ENCODE peak calls at places on chromosomes 5 and 9, in six cellular contexts. P is right atrium auricular region, K is fibroblast of mammary gland, J is A549, H is cardiac fibroblast, F is pancreas. T is an unnamed sample.

GRCh38 chr5:83711982-83712601 is 8.6 kb downstream of the HAPLN1 start:
- DNase-seq in K (peak), P (no peak), J (peak), H (peak), F (no peak), T (no peak)

GRCh38 chr9:107733530-107733907 is 243.9 kb upstream of the KLF4 start:
- DNase-seq in J (no peak), F (no peak), K (peak), P (peak), H (peak), T (no peak)

GRCh38 chr9:88682431-88682831 is 147.5 kb downstream of the NXNL2 start:
- DNase-seq in P (no peak), K (peak), F (no peak), J (no peak), H (no peak), T (no peak)

GRCh38 chr5:113489299-113489698 is 1.0 kb upstream of the MCC start:
- DNase-seq in K (peak), H (peak), F (no peak), P (peak), J (peak), T (no peak)

GRCh38 chr5:120140510-120140909 is 323.6 kb upstream of the PRR16 start:
- DNase-seq in H (no peak), P (no peak), F (no peak), K (no peak), J (no peak), T (no peak)

GRCh38 chr5:109812698-109813097 is 123.0 kb downstream of the MAN2A1 start:
- DNase-seq in F (no peak), J (no peak), P (no peak), H (no peak), K (no peak), T (no peak)

GRCh38 chr5:65790371-65791163 is 68.6 kb downstream of the NLN start:
- DNase-seq in J (no peak), F (no peak), H (no peak), P (no peak), K (no peak), T (no peak)

GRCh38 chr9:94846739-94847138 is 120.2 kb downstream of the AOPEP start:
- DNase-seq in P (no peak), J (no peak), K (no peak), H (no peak), F (no peak), T (no peak)

GRCh38 chr5:1666812-1667588 is 132.6 kb downstream of the MRPL36 start:
- DNase-seq in H (no peak), K (peak), P (peak), J (peak), F (peak), T (no peak)

GRCh38 chr5:52853573-52854163 is 66.0 kb downstream of the ITGA1 start:
- DNase-seq in F (no peak), K (no peak), J (no peak), H (no peak), P (no peak), T (no peak)

GRCh38 chr5:169637085-169637855 is at the start of gene DOCK2:
- DNase-seq in K (no peak), H (no peak), J (no peak), F (peak), P (no peak), T (peak)

GRCh38 chr5:39100851-39101396 is 26.7 kb upstream of the RICTOR start:
- DNase-seq in J (peak), H (peak), F (no peak), P (no peak), K (peak), T (no peak)

GRCh38 chr5:171957591-171958251 is 48.7 kb downstream of the FBXW11 start:
- DNase-seq in K (no peak), J (no peak), P (no peak), F (no peak), H (no peak), T (no peak)

GRCh38 chr5:30620481-30621085 is 572.9 kb upstream of the CDH6 start:
- DNase-seq in K (no peak), F (no peak), P (no peak), H (no peak), J (no peak), T (no peak)

GRCh38 chr9:114433086-114433485 is 45.3 kb upstream of the AKNA start:
- DNase-seq in J (no peak), F (no peak), H (no peak), P (no peak), K (no peak), T (no peak)

GRCh38 chr9:70439991-70440706 is 25.7 kb upstream of the KLF9 start:
- DNase-seq in K (peak), P (no peak), J (peak), F (no peak), H (peak), T (no peak)

GRCh38 chr5:153209016-153209415 is 281.5 kb upstream of the GRIA1 start:
- DNase-seq in J (no peak), P (no peak), H (peak), F (no peak), K (peak), T (no peak)

GRCh38 chr5:176754376-176754942 is 55.9 kb upstream of the UNC5A start:
- DNase-seq in H (peak), J (no peak), K (peak), F (no peak), P (no peak), T (no peak)

GRCh38 chr5:126003309-126003708 is 419.9 kb upstream of the GRAMD2B start:
- DNase-seq in J (no peak), F (no peak), P (no peak), H (peak), K (peak), T (no peak)

GRCh38 chr5:135167634-135168033 is 133.6 kb upstream of the PITX1 start:
- DNase-seq in K (no peak), J (no peak), H (no peak), F (no peak), P (peak), T (no peak)

GRCh38 chr5:38468978-38469706 is 87.3 kb downstream of the LIFR start:
- DNase-seq in J (no peak), P (no peak), F (no peak), K (peak), H (peak), T (no peak)

GRCh38 chr5:73897886-73898285 is 271.9 kb downstream of the ARHGEF28 start:
- DNase-seq in J (no peak), F (no peak), H (peak), K (no peak), P (no peak), T (no peak)

GRCh38 chr5:27266184-27266583 is 227.8 kb upstream of the CDH9 start:
- DNase-seq in H (no peak), P (no peak), F (no peak), K (no peak), J (no peak), T (no peak)

GRCh38 chr5:91140657-91141056 is 242.5 kb downstream of the ARRDC3 start:
- DNase-seq in J (no peak), H (no peak), P (no peak), F (no peak), K (no peak), T (no peak)

GRCh38 chr5:97077246-97077645 is 65.2 kb downstream of the LIX1 start:
- DNase-seq in H (no peak), F (no peak), K (no peak), J (no peak), P (no peak), T (no peak)

GRCh38 chr5:141654298-141654697 is 3.1 kb upstream of the FCHSD1 start:
- DNase-seq in F (no peak), P (no peak), K (peak), H (peak), J (no peak), T (no peak)

GRCh38 chr5:170150713-170151104 is 45.0 kb downstream of the FOXI1 start:
- DNase-seq in F (no peak), J (no peak), K (no peak), P (no peak), H (no peak), T (no peak)

GRCh38 chr9:110152704-110153374 is 55.1 kb downstream of the C9orf152 start:
- DNase-seq in K (peak), H (peak), P (no peak), F (no peak), J (peak), T (no peak)

GRCh38 chr5:65247594-65247993 is 234.1 kb downstream of the ADAMTS6 start:
- DNase-seq in P (no peak), J (no peak), H (no peak), K (no peak), F (no peak), T (no peak)

GRCh38 chr5:37839441-37840035 is 303 bp downstream of the GDNF start:
- DNase-seq in P (no peak), J (peak), F (peak), K (peak), H (peak), T (no peak)

GRCh38 chr5:14706615-14707021 is 42.1 kb downstream of the OTULIN start:
- DNase-seq in F (no peak), P (no peak), K (peak), J (no peak), H (peak), T (no peak)

GRCh38 chr5:132459031-132459982 is 31.3 kb downstream of the IRF1 start:
- DNase-seq in K (peak), P (no peak), F (no peak), J (no peak), H (peak), T (no peak)

GRCh38 chr9:106019017-106019692 is 324.8 kb downstream of the TMEM38B start:
- DNase-seq in H (no peak), J (no peak), K (no peak), F (no peak), P (no peak), T (no peak)

GRCh38 chr5:110803467-110804326 is 64.9 kb downstream of the SLC25A46 start:
- DNase-seq in K (no peak), J (no peak), H (no peak), P (no peak), F (no peak), T (no peak)

GRCh38 chr5:117590944-117591343 is 1016.3 kb upstream of the SEMA6A start:
- DNase-seq in K (no peak), H (peak), P (no peak), J (no peak), F (no peak), T (no peak)

GRCh38 chr5:12330381-12330780 is 426.1 kb upstream of the CTNND2 start:
- DNase-seq in H (no peak), P (no peak), F (no peak), K (no peak), J (no peak), T (no peak)

GRCh38 chr5:79297661-79298060 is 61.7 kb downstream of the JMY start:
- DNase-seq in P (no peak), F (no peak), H (peak), J (no peak), K (no peak), T (no peak)

GRCh38 chr5:136242136-136242535 is 49.2 kb upstream of the SMIM32 start:
- DNase-seq in K (no peak), F (no peak), J (no peak), H (no peak), P (no peak), T (no peak)

GRCh38 chr5:55227738-55228430 is 769 bp upstream of the MCIDAS start:
- DNase-seq in P (no peak), K (no peak), F (no peak), H (no peak), J (no peak), T (no peak)

GRCh38 chr5:55225346-55225745 is 1.8 kb downstream of the MCIDAS start:
- DNase-seq in H (no peak), J (no peak), F (no peak), P (no peak), K (no peak), T (no peak)

GRCh38 chr5:55230086-55230629 is 3.0 kb upstream of the MCIDAS start:
- DNase-seq in H (no peak), K (no peak), J (no peak), P (no peak), F (no peak), T (no peak)

GRCh38 chr5:55226027-55226933 is 835 bp downstream of the MCIDAS start:
- DNase-seq in K (peak), H (peak), P (no peak), F (peak), J (peak), T (peak)

GRCh38 chr5:55226934-55227737 is at the start of gene MCIDAS:
- DNase-seq in J (peak), P (no peak), K (peak), F (peak), H (peak), T (peak)
- TF ChIP-seq CTCF in J (peak), P (no peak), K (no peak), F (peak), H (no peak), T (no peak)

GRCh38 chr5:144139586-144139985 is 30.9 kb downstream of the YIPF5 start:
- DNase-seq in J (peak), H (peak), K (peak), F (no peak), P (no peak), T (no peak)
- TF ChIP-seq CTCF in J (no peak), H (peak), K (peak), F (no peak), P (peak), T (no peak)

DNA sequence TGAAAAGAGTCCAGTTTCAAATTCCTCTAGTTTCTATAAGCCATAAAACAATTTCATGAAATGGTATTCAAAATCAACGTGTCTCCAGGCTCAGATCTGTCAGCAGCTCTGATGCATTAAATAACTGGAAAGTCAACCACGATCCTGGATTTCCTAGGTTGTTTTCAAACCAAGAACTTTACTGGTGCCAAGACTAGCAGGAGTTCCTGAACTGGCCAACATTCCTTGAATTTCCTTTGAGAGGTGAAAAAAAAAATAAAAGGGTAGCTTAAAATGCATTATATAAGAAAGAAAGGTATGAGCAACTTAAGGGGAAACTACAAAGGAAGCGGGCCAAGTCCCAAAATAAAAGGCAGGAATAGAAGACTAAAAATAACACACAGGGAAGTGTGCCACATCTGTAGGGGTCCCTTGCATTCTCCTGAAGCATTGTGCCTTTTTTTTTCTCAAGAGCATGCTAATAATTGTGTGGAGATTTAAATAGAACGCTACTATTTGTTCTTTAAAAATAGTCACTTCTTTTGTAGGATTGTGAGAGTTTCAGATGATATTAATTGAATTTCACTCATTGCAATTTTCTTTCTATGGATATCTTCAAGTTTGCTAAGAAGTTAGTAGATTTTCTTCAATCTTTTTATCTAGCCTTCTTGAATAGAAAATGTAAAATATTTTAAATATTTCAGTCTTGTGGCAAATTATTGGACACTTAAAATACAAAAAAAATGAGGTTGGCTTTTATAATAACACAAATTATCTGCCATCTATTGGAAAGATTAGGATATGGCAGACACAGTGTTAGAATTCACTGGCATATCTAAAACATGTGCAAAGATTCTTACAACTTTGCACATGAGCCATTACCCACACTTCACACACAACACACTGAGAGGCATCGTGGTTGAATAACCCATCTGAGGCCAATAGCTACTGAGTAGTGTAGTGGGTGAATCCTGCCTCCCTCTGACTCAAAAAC is 15.3 kb downstream of the ESM1 start:
- DNase-seq in F (no peak), J (no peak), K (no peak), P (no peak), H (no peak), T (no peak)
- TF ChIP-seq CTCF in F (no peak), J (no peak), K (peak), P (no peak), H (no peak), T (no peak)

GRCh38 chr9:4922101-4922500 is 63.0 kb upstream of the JAK2 start:
- DNase-seq in J (no peak), P (no peak), F (no peak), H (no peak), K (no peak), T (no peak)

GRCh38 chr9:4926239-4926638 is 58.8 kb upstream of the JAK2 start:
- DNase-seq in P (no peak), H (no peak), J (no peak), F (no peak), K (no peak), T (no peak)

GRCh38 chr9:4922730-4923129 is 62.3 kb upstream of the JAK2 start:
- DNase-seq in F (no peak), P (no peak), K (no peak), H (no peak), J (no peak), T (no peak)

GRCh38 chr9:4923141-4923540 is 61.9 kb upstream of the JAK2 start:
- DNase-seq in F (no peak), J (no peak), K (no peak), H (no peak), P (no peak), T (no peak)

GRCh38 chr9:4923580-4924544 is 61.2 kb upstream of the JAK2 start:
- DNase-seq in P (no peak), K (peak), F (no peak), J (peak), H (peak), T (no peak)
- TF ChIP-seq CTCF in P (peak), K (peak), F (no peak), J (peak), H (peak), T (no peak)

GRCh38 chr5:159440235-159440634 is 109.9 kb upstream of the IL12B start:
- DNase-seq in F (no peak), K (no peak), H (no peak), P (no peak), J (no peak), T (no peak)

GRCh38 chr5:159440948-159441347 is 110.7 kb upstream of the IL12B start:
- DNase-seq in J (no peak), P (no peak), F (no peak), H (no peak), K (no peak), T (no peak)

GRCh38 chr5:159442210-159442850 is 112.0 kb upstream of the IL12B start:
- DNase-seq in F (no peak), K (no peak), P (no peak), J (no peak), H (no peak), T (no peak)

GRCh38 chr5:159439002-159439401 is 108.7 kb upstream of the IL12B start:
- DNase-seq in H (no peak), P (no peak), J (no peak), F (no peak), K (no peak), T (no peak)

GRCh38 chr5:159441441-159441840 is 111.2 kb upstream of the IL12B start:
- DNase-seq in K (peak), F (peak), P (no peak), H (peak), J (peak), T (no peak)
- TF ChIP-seq CTCF in K (peak), F (no peak), P (peak), H (no peak), J (peak), T (no peak)

GRCh38 chr5:51380603-51381207 is 2.5 kb upstream of the ISL1 start:
- DNase-seq in K (peak), P (no peak), H (peak), F (no peak), J (no peak), T (no peak)
- TF ChIP-seq CTCF in K (peak), P (no peak), H (peak), F (peak), J (peak), T (no peak)